ENCODE peak calls at places on chromosome 11, in nine cellular contexts. W, O, I, R, Y, J, T, M and F are unnamed samples.

GRCh38 chr11:60987577-60988277 is 16.2 kb downstream of the CD6 start:
- DNase-seq in M (no peak), O (no peak), W (no peak), Y (no peak), I (no peak), J (no peak), R (no peak), T (no peak), F (no peak)

GRCh38 chr11:87198266-87198881 is 160.6 kb downstream of the TMEM135 start:
- DNase-seq in I (peak; percentile 20), W (no peak), J (no peak), M (no peak), Y (peak; percentile 16), O (no peak), T (no peak), R (no peak), F (no peak)

GRCh38 chr11:134359646-134360045 is 27.9 kb downstream of the GLB1L2 start:
- DNase-seq in R (no peak), J (peak; percentile 1), M (peak; percentile 43), W (no peak), Y (no peak), T (no peak), I (no peak), O (no peak), F (no peak)

GRCh38 chr11:127052420-127052819 is 51.9 kb upstream of the KIRREL3 start:
- DNase-seq in O (no peak), W (no peak), Y (peak; percentile 48), M (no peak), R (no peak), J (no peak), I (no peak), T (no peak), F (no peak)

GRCh38 chr11:45110562-45110961 is 35.9 kb upstream of the PRDM11 start:
- DNase-seq in Y (peak; percentile 86), O (peak; percentile 62), M (peak; percentile 76), T (peak; percentile 58), W (peak; percentile 83), I (peak; percentile 82), R (no peak), J (peak; percentile 34), F (no peak)

GRCh38 chr11:130832571-130833432 is 83.5 kb downstream of the SNX19 start:
- DNase-seq in T (peak; percentile 43), W (no peak), M (no peak), O (no peak), R (no peak), J (no peak), I (no peak), Y (no peak), F (no peak)

GRCh38 chr11:68436985-68437926 is 23.3 kb upstream of the PPP6R3 start:
- DNase-seq in Y (peak; percentile 57), J (peak; percentile 87), O (no peak), R (peak; percentile 61), T (peak; percentile 79), I (peak; percentile 80), W (peak; percentile 89), M (no peak), F (peak; percentile 72)

GRCh38 chr11:72039108-72039850 is 40.6 kb downstream of the IL18BP start:
- DNase-seq in T (no peak), R (peak; percentile 35), I (no peak), W (peak; percentile 27), J (no peak), Y (no peak), O (peak; percentile 26), M (no peak), F (peak; percentile 84)

GRCh38 chr11:104259121-104259610 is 95.2 kb upstream of the PDGFD start:
- DNase-seq in I (no peak), R (no peak), J (peak; percentile 5), T (no peak), O (no peak), W (peak; percentile 2), M (no peak), Y (no peak), F (no peak)

GRCh38 chr11:78220218-78221157 is 31.8 kb downstream of the USP35 start:
- DNase-seq in M (no peak), J (no peak), R (no peak), W (no peak), O (peak; percentile 10), T (no peak), Y (no peak), I (no peak), F (no peak)

GRCh38 chr11:9815486-9816136 is 151.7 kb downstream of the SWAP70 start:
- DNase-seq in W (peak; percentile 57), M (no peak), J (no peak), I (peak; percentile 40), O (no peak), T (peak; percentile 79), Y (no peak), R (no peak), F (no peak)

GRCh38 chr11:105024394-105024793 is 1.4 kb upstream of the CASP5 start:
- DNase-seq in J (no peak), M (no peak), W (no peak), I (no peak), T (no peak), R (no peak), O (no peak), Y (no peak), F (no peak)

GRCh38 chr11:1484061-1484671 is 2.4 kb downstream of the MOB2 start:
- DNase-seq in O (no peak), I (no peak), M (peak; percentile 65), R (no peak), J (peak; percentile 3), W (no peak), Y (no peak), T (no peak), F (peak; percentile 60)
- H3K27me3 ChIP-seq in O (no peaks in the 10 kb centered on the region), I (no peaks in the 10 kb centered on the region), M (no peaks in the 10 kb centered on the region), R (no peaks in the 10 kb centered on the region), J (no peaks in the 10 kb centered on the region), W (no peaks in the 10 kb centered on the region), Y (no peaks in the 10 kb centered on the region), T (no peaks in the 10 kb centered on the region), F (no peaks in the 10 kb centered on the region)

GRCh38 chr11:118569670-118570069 is 2.5 kb upstream of the ARCN1 start:
- DNase-seq in I (no peak), W (no peak), O (no peak), M (no peak), J (no peak), Y (no peak), T (no peak), R (no peak), F (no peak)

GRCh38 chr11:118572075-118572913 is at the start of gene ARCN1:
- DNase-seq in J (peak; percentile 80), O (peak; percentile 75), T (peak; percentile 44), W (peak; percentile 87), I (peak; percentile 51), M (peak; percentile 92), R (peak; percentile 80), Y (peak; percentile 95), F (peak; percentile 83)

GRCh38 chr11:118572914-118573550 is 823 bp downstream of the ARCN1 start:
- DNase-seq in Y (peak; percentile 39), W (peak; percentile 46), R (no peak), T (peak; percentile 62), J (no peak), I (peak; percentile 40), M (no peak), O (no peak), F (no peak)

GRCh38 chr11:118570787-118571186 is 1.4 kb upstream of the ARCN1 start:
- DNase-seq in Y (no peak), O (no peak), T (no peak), M (no peak), R (no peak), I (no peak), W (no peak), J (no peak), F (no peak)

DNA sequence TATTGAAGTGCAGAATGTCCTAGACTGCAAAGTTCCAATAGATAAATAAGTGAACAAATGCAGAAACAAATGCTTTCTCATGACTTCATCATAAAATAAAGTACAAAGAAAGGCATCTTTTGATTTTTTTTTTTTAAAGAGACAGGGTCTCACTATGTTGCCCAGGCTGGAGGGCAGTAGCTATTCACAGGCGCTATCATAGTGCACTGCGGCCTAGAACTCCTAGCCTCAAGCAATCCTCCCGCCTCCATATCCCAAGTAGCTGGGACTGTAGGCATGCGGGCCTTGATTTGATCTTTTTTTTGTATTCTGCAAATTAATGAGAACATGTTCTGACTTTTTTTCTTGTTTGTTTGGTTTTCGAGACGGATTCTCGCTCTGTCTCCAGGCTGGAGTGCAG is 2.4 kb downstream of the ARCN1 start:
- DNase-seq in Y (no peak), M (no peak), O (no peak), W (no peak), J (no peak), I (no peak), T (no peak), R (no peak), F (no peak)
- H3K4me3 ChIP-seq in Y (no peak overlapping the region), M (no peak overlapping the region), O (no peak overlapping the region), W (no peak overlapping the region), J (no peak overlapping the region), I (peak overlapping the region; percentile 88), T (peak overlapping the region; percentile 97), R (peak overlapping the region; percentile 88), F (peak overlapping the region; percentile 98)

DNA sequence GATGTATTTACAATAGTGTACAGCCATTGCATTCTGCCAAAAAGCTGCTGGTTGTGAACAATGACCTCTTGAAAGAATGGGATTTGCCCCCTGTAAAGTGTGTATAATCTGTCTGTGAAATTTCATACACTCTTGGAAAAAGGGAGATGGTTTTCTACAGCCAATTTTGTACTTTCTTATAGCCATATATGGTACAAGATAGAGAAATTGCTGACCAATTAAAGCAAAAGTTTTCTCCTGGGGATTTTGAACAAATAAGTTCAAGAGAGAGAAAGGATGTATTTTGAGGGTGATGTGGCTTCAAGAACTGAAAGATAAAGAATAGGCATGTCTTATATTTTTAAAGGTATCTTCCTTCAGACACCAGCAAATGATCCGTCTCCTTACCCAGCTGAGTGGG is 211.0 kb downstream of the NAV2 start:
- DNase-seq in O (no peak), J (no peak), R (no peak), T (no peak), M (no peak), I (no peak), W (no peak), Y (no peak), F (no peak)
- H3K27me3 ChIP-seq in O (no peaks in the 10 kb centered on the region), J (no peaks in the 10 kb centered on the region), R (no peaks in the 10 kb centered on the region), T (no peaks in the 10 kb centered on the region), M (no peaks in the 10 kb centered on the region), I (no peaks in the 10 kb centered on the region), W (no peaks in the 10 kb centered on the region), Y (no peaks in the 10 kb centered on the region), F (no peaks in the 10 kb centered on the region)

GRCh38 chr11:123072762-123073161 is 10.8 kb upstream of the HSPA8 start:
- DNase-seq in J (no peak), T (no peak), O (no peak), M (no peak), Y (no peak), I (no peak), R (no peak), W (no peak), F (no peak)

GRCh38 chr11:123073343-123074057 is 11.6 kb upstream of the HSPA8 start:
- DNase-seq in Y (no peak), M (no peak), J (no peak), T (no peak), R (no peak), I (no peak), O (no peak), W (no peak), F (no peak)

GRCh38 chr11:123065634-123066033 is 3.7 kb upstream of the HSPA8 start:
- DNase-seq in I (peak; percentile 41), M (no peak), O (no peak), T (no peak), W (peak; percentile 64), J (no peak), R (no peak), Y (no peak), F (no peak)

GRCh38 chr11:123072279-123072678 is 10.3 kb upstream of the HSPA8 start:
- DNase-seq in W (no peak), M (no peak), R (no peak), Y (no peak), J (no peak), O (no peak), I (peak; percentile 82), T (no peak), F (no peak)

GRCh38 chr11:123069878-123070821 is 8.2 kb upstream of the HSPA8 start:
- DNase-seq in T (no peak), M (no peak), R (no peak), O (no peak), I (no peak), Y (no peak), W (no peak), J (no peak), F (no peak)
- H3K4me3 ChIP-seq in T (no peak overlapping the region), M (no peak overlapping the region), R (peak overlapping the region; percentile 36), O (no peak overlapping the region), I (no peak overlapping the region), Y (no peak overlapping the region), W (no peak overlapping the region), J (no peak overlapping the region), F (peak overlapping the region; percentile 4)